ENCODE peak calls at places on chromosomes 7 and 10, in six cellular contexts. G, S, B, P, T and E are unnamed samples.

GRCh38 chr7:37405128-37405527 is 43.5 kb downstream of the ELMO1 start:
- DNase-seq in G (no peak), S (no peak), B (no peak), P (no peak), T (no peak), E (no peak)

GRCh38 chr7:42876182-42877068 is 35.4 kb downstream of the C7orf25 start:
- DNase-seq in G (peak), S (peak), B (no peak), P (no peak), T (no peak), E (no peak)

GRCh38 chr10:6729071-6729773 is 149.1 kb upstream of the PRKCQ start:
- DNase-seq in G (peak), S (no peak), B (no peak), P (peak), T (no peak), E (no peak)

GRCh38 chr7:106485031-106485551 is 175.9 kb downstream of the CCDC71L start:
- DNase-seq in G (peak), S (no peak), B (no peak), P (no peak), T (no peak), E (no peak)

GRCh38 chr7:74063646-74064045 is 20.0 kb upstream of the LIMK1 start:
- DNase-seq in G (no peak), S (no peak), B (no peak), P (no peak), T (peak), E (no peak)

GRCh38 chr7:157228864-157229422 is 90.2 kb downstream of the UBE3C start:
- DNase-seq in G (peak), S (peak), B (no peak), P (no peak), T (no peak), E (no peak)

GRCh38 chr10:19256331-19256730 is 207.7 kb downstream of the MALRD1 start:
- DNase-seq in G (no peak), S (no peak), B (no peak), P (no peak), T (no peak), E (no peak)

GRCh38 chr7:39720586-39720985 is 97.2 kb downstream of the RALA start:
- DNase-seq in G (no peak), S (no peak), B (no peak), P (no peak), T (no peak), E (no peak)

GRCh38 chr10:69567920-69568319 is 5.3 kb downstream of the NEUROG3 start:
- DNase-seq in G (peak), S (peak), B (peak), P (peak), T (no peak), E (no peak)

DNA sequence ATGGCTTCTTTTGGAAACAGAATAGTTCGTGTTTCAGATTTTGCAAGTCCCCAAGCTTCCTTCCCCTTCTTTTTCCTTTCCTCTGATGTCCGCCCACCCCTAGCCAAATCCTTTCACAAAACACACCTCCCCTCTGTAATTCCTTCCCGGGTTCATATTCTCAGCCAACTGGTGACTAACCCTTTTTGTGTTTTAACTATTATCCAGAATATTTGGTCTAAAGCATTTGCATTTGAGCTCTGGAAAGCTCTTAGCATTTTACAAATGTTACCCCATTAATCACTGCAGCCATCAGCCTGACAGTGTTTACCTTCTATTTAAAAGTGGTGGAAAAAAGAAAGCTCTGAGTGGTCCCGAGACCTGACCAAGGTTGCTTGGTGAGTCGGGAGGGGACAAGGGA is 139.0 kb downstream of the CREB5 start:
- DNase-seq in G (peak), S (no peak), B (no peak), P (no peak), T (no peak), E (no peak)
- H3K27ac ChIP-seq in G (no peak), S (no peak), B (no peak), P (no peak), T (no peak), E (no peak)

GRCh38 chr7:23013715-23014649 is at the start of gene HYCC1:
- DNase-seq in G (peak), S (peak), B (peak), P (peak), T (peak), E (peak)
- H3K27ac ChIP-seq in G (peak), S (peak), B (peak), P (peak), T (peak), E (peak)

GRCh38 chr7:131111792-131112191 is 215.9 kb upstream of the MKLN1 start:
- DNase-seq in G (no peak), S (no peak), B (no peak), P (no peak), T (no peak), E (no peak)
- H3K27ac ChIP-seq in G (peak), S (no peak), B (peak), P (peak), T (peak), E (peak)

GRCh38 chr10:112262556-112262955 is 20.6 kb upstream of the TECTB start:
- DNase-seq in G (no peak), S (no peak), B (no peak), P (no peak), T (no peak), E (no peak)
- H3K27ac ChIP-seq in G (no peak), S (no peak), B (no peak), P (no peak), T (no peak), E (no peak)

GRCh38 chr7:55080000-55080629 is 61.3 kb downstream of the EGFR start:
- DNase-seq in G (no peak), S (no peak), B (no peak), P (no peak), T (no peak), E (no peak)

GRCh38 chr7:55084307-55084706 is 65.5 kb downstream of the EGFR start:
- DNase-seq in G (no peak), S (no peak), B (no peak), P (no peak), T (no peak), E (no peak)

GRCh38 chr7:55081067-55081853 is 62.4 kb downstream of the EGFR start:
- DNase-seq in G (peak), S (no peak), B (no peak), P (no peak), T (no peak), E (no peak)

GRCh38 chr7:55083206-55083605 is 64.4 kb downstream of the EGFR start:
- DNase-seq in G (no peak), S (no peak), B (no peak), P (no peak), T (no peak), E (no peak)

DNA sequence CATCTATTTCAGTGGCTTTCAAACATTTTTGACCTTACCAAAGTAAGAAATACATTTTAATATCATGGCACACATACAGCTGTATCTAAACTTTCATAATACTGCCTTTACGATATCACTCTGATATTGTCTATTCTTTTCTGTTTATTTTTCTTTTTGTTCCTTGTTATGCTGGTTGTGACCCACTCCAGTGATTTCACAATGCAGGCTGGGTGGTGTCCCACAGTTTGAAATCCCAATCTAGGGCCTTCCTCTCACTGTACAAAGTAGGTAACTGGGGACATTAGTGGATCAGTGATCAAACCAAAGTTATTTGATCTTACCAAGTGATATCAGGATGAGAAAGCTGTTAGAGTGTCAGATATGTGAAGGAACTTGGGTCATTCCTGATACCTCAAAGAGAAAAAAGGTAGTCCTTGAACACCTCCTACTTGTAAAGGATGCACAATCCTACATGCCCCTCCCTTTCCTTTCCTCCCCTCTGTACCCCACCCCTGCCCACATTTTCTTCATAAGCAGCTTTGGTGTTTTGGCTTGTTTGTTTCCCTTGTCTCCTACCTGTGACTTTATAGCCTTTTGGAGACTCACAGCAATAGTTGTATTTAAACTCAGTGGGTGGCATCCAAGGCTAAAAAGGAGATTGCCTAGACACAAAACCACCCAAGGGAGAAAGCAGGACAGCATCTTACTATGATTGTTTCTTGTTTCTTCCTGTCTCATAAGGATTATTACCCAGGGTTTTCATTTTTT is 63.2 kb downstream of the EGFR start:
- DNase-seq in G (peak), S (no peak), B (no peak), P (no peak), T (no peak), E (no peak)
- H3K27ac ChIP-seq in G (peak), S (no peak), B (peak), P (peak), T (no peak), E (peak)